ENCODE peak calls at places on chromosomes 5 and 9, in six cellular contexts. One of them, this sample, is unnamed.

GRCh38 chr5:16888694-16889124 is 47.4 kb downstream of the MYO10 start:
- DNase-seq in IMR-90: peak
- DNase-seq in neuronal stem cell: no peak
- DNase-seq in mesenchymal stem cell: peak
- DNase-seq in H9: no peak
- DNase-seq in trophoblast cell: peak
- DNase-seq in this sample: no peak

GRCh38 chr9:112366591-112366990 is 13.3 kb upstream of the HSDL2 start:
- DNase-seq in IMR-90: no peak
- DNase-seq in neuronal stem cell: no peak
- DNase-seq in mesenchymal stem cell: no peak
- DNase-seq in H9: peak
- DNase-seq in trophoblast cell: peak
- DNase-seq in this sample: peak

GRCh38 chr9:123406691-123407536 is 50.9 kb downstream of the CRB2 start:
- DNase-seq in IMR-90: peak
- DNase-seq in neuronal stem cell: peak
- DNase-seq in mesenchymal stem cell: peak
- DNase-seq in H9: no peak
- DNase-seq in trophoblast cell: no peak
- DNase-seq in this sample: no peak

GRCh38 chr5:5572010-5572982 is 149.8 kb downstream of the ICE1 start:
- DNase-seq in IMR-90: no peak
- DNase-seq in neuronal stem cell: no peak
- DNase-seq in mesenchymal stem cell: no peak
- DNase-seq in H9: peak
- DNase-seq in trophoblast cell: peak
- DNase-seq in this sample: no peak

GRCh38 chr5:139896718-139897117 is 101.1 kb downstream of the PSD2 start:
- DNase-seq in IMR-90: no peak
- DNase-seq in neuronal stem cell: no peak
- DNase-seq in mesenchymal stem cell: no peak
- DNase-seq in H9: no peak
- DNase-seq in trophoblast cell: no peak
- DNase-seq in this sample: no peak

GRCh38 chr9:17509698-17510097 is 69.2 kb upstream of the SH3GL2 start:
- DNase-seq in IMR-90: peak
- DNase-seq in neuronal stem cell: no peak
- DNase-seq in mesenchymal stem cell: no peak
- DNase-seq in H9: no peak
- DNase-seq in trophoblast cell: no peak
- DNase-seq in this sample: no peak

GRCh38 chr9:26296910-26297309 is 595.7 kb downstream of the CAAP1 start:
- DNase-seq in IMR-90: no peak
- DNase-seq in neuronal stem cell: no peak
- DNase-seq in mesenchymal stem cell: peak
- DNase-seq in H9: no peak
- DNase-seq in trophoblast cell: no peak
- DNase-seq in this sample: no peak

GRCh38 chr5:178266581-178266980 is 34.0 kb upstream of the PHYKPL start:
- DNase-seq in IMR-90: no peak
- DNase-seq in neuronal stem cell: no peak
- DNase-seq in mesenchymal stem cell: no peak
- DNase-seq in H9: no peak
- DNase-seq in trophoblast cell: no peak
- DNase-seq in this sample: no peak

GRCh38 chr9:69180670-69181069 is 6.6 kb downstream of the TJP2 start:
- DNase-seq in IMR-90: peak
- DNase-seq in neuronal stem cell: no peak
- DNase-seq in mesenchymal stem cell: peak
- DNase-seq in H9: no peak
- DNase-seq in trophoblast cell: no peak
- DNase-seq in this sample: no peak

GRCh38 chr5:179292681-179293080 is 52.6 kb downstream of the ADAMTS2 start:
- DNase-seq in IMR-90: no peak
- DNase-seq in neuronal stem cell: no peak
- DNase-seq in mesenchymal stem cell: no peak
- DNase-seq in H9: no peak
- DNase-seq in trophoblast cell: no peak
- DNase-seq in this sample: no peak

GRCh38 chr5:8081179-8081578 is 212.2 kb downstream of the MTRR start:
- DNase-seq in IMR-90: no peak
- DNase-seq in neuronal stem cell: no peak
- DNase-seq in mesenchymal stem cell: no peak
- DNase-seq in H9: no peak
- DNase-seq in trophoblast cell: no peak
- DNase-seq in this sample: no peak

GRCh38 chr5:180461303-180461702 is 32.9 kb upstream of the CNOT6 start:
- DNase-seq in IMR-90: no peak
- DNase-seq in neuronal stem cell: no peak
- DNase-seq in mesenchymal stem cell: no peak
- DNase-seq in H9: no peak
- DNase-seq in trophoblast cell: no peak
- DNase-seq in this sample: no peak

GRCh38 chr5:138753794-138754698 is 821 bp downstream of the CTNNA1 start:
- DNase-seq in IMR-90: peak
- DNase-seq in neuronal stem cell: peak
- DNase-seq in mesenchymal stem cell: peak
- DNase-seq in H9: peak
- DNase-seq in trophoblast cell: peak
- DNase-seq in this sample: no peak

GRCh38 chr9:10104796-10105195 is 508.0 kb downstream of the PTPRD start:
- DNase-seq in IMR-90: no peak
- DNase-seq in neuronal stem cell: no peak
- DNase-seq in mesenchymal stem cell: no peak
- DNase-seq in H9: no peak
- DNase-seq in trophoblast cell: no peak
- DNase-seq in this sample: no peak

GRCh38 chr9:119677811-119678530 is 308.7 kb upstream of the BRINP1 start:
- DNase-seq in IMR-90: no peak
- DNase-seq in neuronal stem cell: no peak
- DNase-seq in mesenchymal stem cell: no peak
- DNase-seq in H9: no peak
- DNase-seq in trophoblast cell: no peak
- DNase-seq in this sample: no peak

GRCh38 chr9:77556396-77556795 is 91.7 kb downstream of the GNA14 start:
- DNase-seq in IMR-90: no peak
- DNase-seq in neuronal stem cell: no peak
- DNase-seq in mesenchymal stem cell: no peak
- DNase-seq in H9: no peak
- DNase-seq in trophoblast cell: no peak
- DNase-seq in this sample: no peak

DNA sequence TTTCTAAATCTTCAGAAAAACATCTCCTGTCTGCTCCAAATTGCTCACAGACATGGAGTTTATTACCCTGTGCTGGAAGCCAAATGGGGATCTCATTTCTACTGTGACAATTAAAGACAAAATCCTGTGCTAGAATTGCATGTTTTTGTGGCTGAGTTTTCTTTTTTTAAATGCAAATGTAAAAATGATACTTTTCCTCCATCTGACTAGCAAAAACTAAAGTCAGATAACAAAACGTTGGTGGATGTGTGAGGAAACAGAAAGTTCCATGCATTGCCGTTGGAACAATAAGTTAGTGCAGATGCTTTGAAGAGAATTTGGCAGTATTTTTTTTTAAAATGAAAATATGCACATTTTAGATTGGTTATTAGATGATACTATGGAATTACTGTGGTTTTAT is 93.4 kb downstream of the GNA14 start:
- DNase-seq in IMR-90: no peak
- DNase-seq in neuronal stem cell: no peak
- DNase-seq in mesenchymal stem cell: no peak
- DNase-seq in H9: no peak
- DNase-seq in trophoblast cell: no peak
- DNase-seq in this sample: no peak
- H3K14ac ChIP-seq in IMR-90: no peak
- H3K14ac ChIP-seq in neuronal stem cell: no peak
- H3K14ac ChIP-seq in mesenchymal stem cell: no peak
- H3K14ac ChIP-seq in H9: no peak
- H3K14ac ChIP-seq in trophoblast cell: no peak
- H3K14ac ChIP-seq in this sample: no peak

GRCh38 chr9:34675048-34675714 is 12.7 kb upstream of the CCL27 start:
- DNase-seq in IMR-90: peak
- DNase-seq in neuronal stem cell: peak
- DNase-seq in mesenchymal stem cell: peak
- DNase-seq in H9: peak
- DNase-seq in trophoblast cell: peak
- DNase-seq in this sample: peak
- H3K14ac ChIP-seq in IMR-90: no peak
- H3K14ac ChIP-seq in neuronal stem cell: no peak
- H3K14ac ChIP-seq in mesenchymal stem cell: no peak
- H3K14ac ChIP-seq in H9: no peak
- H3K14ac ChIP-seq in trophoblast cell: no peak
- H3K14ac ChIP-seq in this sample: no peak

GRCh38 chr5:175560011-175560410 is 81.7 kb downstream of the SFXN1 start:
- DNase-seq in IMR-90: no peak
- DNase-seq in neuronal stem cell: no peak
- DNase-seq in mesenchymal stem cell: no peak
- DNase-seq in H9: no peak
- DNase-seq in trophoblast cell: no peak
- DNase-seq in this sample: no peak

GRCh38 chr5:175557778-175558177 is 79.4 kb downstream of the SFXN1 start:
- DNase-seq in IMR-90: no peak
- DNase-seq in neuronal stem cell: no peak
- DNase-seq in mesenchymal stem cell: no peak
- DNase-seq in H9: peak
- DNase-seq in trophoblast cell: no peak
- DNase-seq in this sample: no peak

GRCh38 chr5:175564716-175565115 is 86.4 kb downstream of the SFXN1 start:
- DNase-seq in IMR-90: no peak
- DNase-seq in neuronal stem cell: no peak
- DNase-seq in mesenchymal stem cell: no peak
- DNase-seq in H9: no peak
- DNase-seq in trophoblast cell: no peak
- DNase-seq in this sample: no peak

GRCh38 chr5:175558801-175559480 is 80.6 kb downstream of the SFXN1 start:
- DNase-seq in IMR-90: no peak
- DNase-seq in neuronal stem cell: no peak
- DNase-seq in mesenchymal stem cell: no peak
- DNase-seq in H9: no peak
- DNase-seq in trophoblast cell: no peak
- DNase-seq in this sample: no peak

DNA sequence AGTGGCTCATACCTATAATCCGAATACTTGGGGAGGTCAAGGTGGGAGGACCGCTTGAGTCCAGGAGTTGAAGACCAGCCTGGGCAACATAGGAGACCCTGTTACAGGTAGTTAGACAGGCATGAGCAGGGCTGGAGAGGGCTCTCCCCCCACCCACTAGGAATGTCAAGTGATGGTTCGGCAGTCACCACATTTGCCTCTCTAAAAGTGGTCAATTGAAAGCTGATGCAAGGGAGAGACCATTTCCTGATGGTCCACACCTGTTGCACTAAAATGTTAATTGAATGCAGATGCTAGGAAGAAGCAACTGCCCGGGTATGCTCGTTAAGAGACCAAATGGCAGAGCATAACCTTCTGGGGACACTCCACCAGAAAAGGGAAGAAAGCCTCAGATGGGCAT is 82.7 kb downstream of the SFXN1 start:
- DNase-seq in IMR-90: no peak
- DNase-seq in neuronal stem cell: no peak
- DNase-seq in mesenchymal stem cell: no peak
- DNase-seq in H9: peak
- DNase-seq in trophoblast cell: no peak
- DNase-seq in this sample: no peak
- H3K14ac ChIP-seq in IMR-90: no peak
- H3K14ac ChIP-seq in neuronal stem cell: no peak
- H3K14ac ChIP-seq in mesenchymal stem cell: no peak
- H3K14ac ChIP-seq in H9: no peak
- H3K14ac ChIP-seq in trophoblast cell: no peak
- H3K14ac ChIP-seq in this sample: no peak

DNA sequence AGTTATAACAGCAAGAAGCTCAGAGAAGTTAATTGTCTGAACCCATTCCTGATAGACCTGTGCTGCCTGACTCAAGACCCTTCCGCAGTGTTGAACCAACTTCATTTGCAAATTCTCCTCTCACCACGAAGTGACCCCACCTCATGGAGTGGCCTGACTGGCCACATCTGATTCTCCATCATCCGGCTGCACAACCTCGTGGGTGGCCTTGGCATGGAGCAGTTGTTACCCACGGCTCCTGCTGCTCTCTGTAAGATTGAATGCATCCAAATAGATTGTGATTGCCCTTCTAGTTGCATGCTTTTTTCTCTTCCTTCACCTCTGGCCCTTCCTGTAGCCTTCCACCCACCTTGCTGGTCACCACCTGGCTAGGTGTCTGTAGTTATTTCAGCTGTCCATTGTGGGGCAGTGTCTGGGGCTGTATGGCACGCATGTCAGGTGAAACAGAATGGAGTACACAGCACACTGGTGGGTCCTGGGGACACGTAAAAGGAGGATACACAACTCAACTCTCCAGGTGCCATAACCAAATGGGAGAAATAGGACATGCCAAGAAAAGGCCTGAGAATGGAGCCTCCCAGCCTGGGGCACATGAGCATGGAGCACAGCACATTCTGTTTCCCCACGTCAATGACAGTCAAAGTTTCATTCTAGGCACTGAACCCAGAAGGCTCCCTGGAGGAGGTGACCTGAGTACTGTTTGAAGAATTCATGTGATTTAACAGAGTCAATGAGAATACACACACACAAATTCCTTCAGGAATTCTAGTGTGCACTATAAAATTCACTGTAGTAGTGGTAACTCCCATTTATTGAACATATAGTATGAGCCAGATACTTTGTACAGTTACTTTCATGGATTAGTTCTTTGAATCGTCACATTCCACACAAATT is 70.5 kb upstream of the PTCH1 start:
- DNase-seq in IMR-90: no peak
- DNase-seq in neuronal stem cell: no peak
- DNase-seq in mesenchymal stem cell: no peak
- DNase-seq in H9: no peak
- DNase-seq in trophoblast cell: no peak
- DNase-seq in this sample: no peak
- H3K14ac ChIP-seq in IMR-90: no peak
- H3K14ac ChIP-seq in neuronal stem cell: no peak
- H3K14ac ChIP-seq in mesenchymal stem cell: no peak
- H3K14ac ChIP-seq in H9: no peak
- H3K14ac ChIP-seq in trophoblast cell: no peak
- H3K14ac ChIP-seq in this sample: no peak

GRCh38 chr5:61246768-61247307 is 84.6 kb upstream of the SMIM15 start:
- DNase-seq in IMR-90: no peak
- DNase-seq in neuronal stem cell: no peak
- DNase-seq in mesenchymal stem cell: no peak
- DNase-seq in H9: no peak
- DNase-seq in trophoblast cell: no peak
- DNase-seq in this sample: no peak
- H3K14ac ChIP-seq in IMR-90: no peak
- H3K14ac ChIP-seq in neuronal stem cell: no peak
- H3K14ac ChIP-seq in mesenchymal stem cell: no peak
- H3K14ac ChIP-seq in H9: no peak
- H3K14ac ChIP-seq in trophoblast cell: no peak
- H3K14ac ChIP-seq in this sample: no peak